ENCODE peak calls at places on chromosomes 3 and 15, in five cellular contexts. Z is DND-41, F is colonic mucosa, P is PC-3, W is HCT116. L is an unnamed sample.
A peak's percentile ranks its signal among the peaks of the same experiment; 100 is the strongest.

GRCh38 chr3:77687545-77687944 is 647.6 kb downstream of the ROBO2 start:
- DNase-seq in P (no peak), Z (no peak), F (no peak), W (no peak), L (no peak)

GRCh38 chr3:41065340-41065739 is 134.0 kb upstream of the CTNNB1 start:
- DNase-seq in Z (no peak), W (no peak), P (no peak), F (no peak), L (no peak)

GRCh38 chr15:56160966-56161365 is 82.7 kb downstream of the RFX7 start:
- DNase-seq in F (no peak), P (no peak), Z (no peak), W (no peak), L (no peak)

GRCh38 chr15:100464256-100464655 is 64.5 kb downstream of the CERS3 start:
- DNase-seq in W (no peak), P (peak; percentile 33), Z (no peak), F (no peak), L (no peak)

GRCh38 chr3:193894121-193894863 is 241.7 kb upstream of the HES1 start:
- DNase-seq in P (no peak), F (peak; percentile 68), W (no peak), Z (no peak), L (no peak)

GRCh38 chr3:99269606-99270355 is 368.3 kb upstream of the DCBLD2 start:
- DNase-seq in Z (no peak), W (no peak), F (no peak), P (no peak), L (no peak)

GRCh38 chr3:191484461-191484860 is 23.5 kb downstream of the PYDC2 start:
- DNase-seq in P (peak; percentile 75), F (no peak), Z (no peak), W (peak; percentile 15), L (no peak)

GRCh38 chr3:105823149-105823866 is 45.5 kb downstream of the CBLB start:
- DNase-seq in W (peak; percentile 70), Z (no peak), F (no peak), P (peak; percentile 90), L (no peak)

GRCh38 chr3:158802399-158803023 is 657 bp downstream of the MFSD1 start:
- DNase-seq in W (no peak), P (no peak), Z (no peak), F (no peak), L (peak; percentile 53)

GRCh38 chr3:174431717-174432116 is 427.4 kb upstream of the NAALADL2 start:
- DNase-seq in W (no peak), Z (no peak), P (peak; percentile 41), F (no peak), L (no peak)

GRCh38 chr3:53473422-53473821 is 21.0 kb upstream of the CACNA1D start:
- DNase-seq in Z (no peak), F (no peak), W (no peak), P (no peak), L (no peak)

GRCh38 chr3:152391671-152392070 is 122.9 kb downstream of the MBNL1 start:
- DNase-seq in W (no peak), Z (no peak), P (no peak), F (no peak), L (no peak)

GRCh38 chr3:110413807-110414748 is 657.5 kb upstream of the NECTIN3 start:
- DNase-seq in F (no peak), Z (no peak), W (no peak), P (peak; percentile 70), L (no peak)

GRCh38 chr15:65579762-65580161 is 31.2 kb downstream of the INTS14 start:
- DNase-seq in W (no peak), Z (no peak), P (no peak), F (no peak), L (no peak)

GRCh38 chr15:66899555-66900350 is 165.6 kb upstream of the SMAD3 start:
- DNase-seq in W (no peak), P (peak; percentile 18), F (no peak), Z (no peak), L (no peak)

GRCh38 chr3:41963823-41964222 is 1.9 kb upstream of the ULK4 start:
- DNase-seq in P (no peak), W (no peak), F (no peak), Z (no peak), L (no peak)

GRCh38 chr15:100631831-100632230 is 29.4 kb downstream of the ASB7 start:
- DNase-seq in F (no peak), Z (no peak), P (no peak), W (no peak), L (no peak)

GRCh38 chr3:127587876-127588275 is 2.7 kb downstream of the TPRA1 start:
- DNase-seq in P (no peak), F (no peak), W (no peak), Z (no peak), L (no peak)
- H3K4me1 ChIP-seq in P (peaks cover 21% of the 10 kb centered on the region), F (peaks cover 7% of the 10 kb centered on the region), W (peaks cover 32% of the 10 kb centered on the region), Z (peaks cover 31% of the 10 kb centered on the region), L (peaks cover 17% of the 10 kb centered on the region)

GRCh38 chr3:16289144-16289889 is 24.3 kb downstream of the OXNAD1 start:
- DNase-seq in P (no peak), F (no peak), W (no peak), Z (no peak), L (no peak)

GRCh38 chr3:16286672-16287604 is 21.9 kb downstream of the OXNAD1 start:
- DNase-seq in P (no peak), W (no peak), F (no peak), Z (no peak), L (no peak)

GRCh38 chr3:16290827-16291196 is 25.8 kb downstream of the OXNAD1 start:
- DNase-seq in Z (no peak), P (no peak), F (no peak), W (no peak), L (peak; percentile 35)

GRCh38 chr3:16290007-16290826 is 25.2 kb downstream of the OXNAD1 start:
- DNase-seq in F (peak; percentile 65), P (peak; percentile 73), W (peak; percentile 24), Z (peak; percentile 74), L (peak; percentile 32)

GRCh38 chr3:16288664-16289063 is 23.7 kb downstream of the OXNAD1 start:
- DNase-seq in P (no peak), F (no peak), Z (peak; percentile 58), W (no peak), L (no peak)
- H3K27ac ChIP-seq in P (no peak overlapping the region), F (no peak overlapping the region), Z (peak overlapping the region; percentile 87), W (no peak overlapping the region), L (no peak overlapping the region)

GRCh38 chr15:59439571-59439970 is 1.6 kb downstream of the FAM81A start:
- DNase-seq in F (no peak), P (no peak), Z (no peak), W (no peak), L (no peak)

GRCh38 chr15:59437777-59438574 is at the start of gene FAM81A:
- DNase-seq in W (peak; percentile 36), P (peak; percentile 68), F (peak; percentile 88), Z (peak; percentile 62), L (peak; percentile 75)

GRCh38 chr15:59436774-59437472 is 1.1 kb upstream of the FAM81A start:
- DNase-seq in W (no peak), P (no peak), F (peak; percentile 28), Z (no peak), L (no peak)

GRCh38 chr15:59437473-59437776 is 561 bp upstream of the FAM81A start:
- DNase-seq in F (peak; percentile 25), Z (no peak), W (no peak), P (no peak), L (no peak)

GRCh38 chr15:59438891-59439290 is 905 bp downstream of the FAM81A start:
- DNase-seq in P (peak; percentile 18), W (no peak), F (peak; percentile 52), Z (no peak), L (no peak)
- H3K9ac ChIP-seq in P (peak overlapping the region; percentile 50), W (peak overlapping the region; percentile 58), F (no peak overlapping the region), Z (no peak overlapping the region), L (no peak overlapping the region)

DNA sequence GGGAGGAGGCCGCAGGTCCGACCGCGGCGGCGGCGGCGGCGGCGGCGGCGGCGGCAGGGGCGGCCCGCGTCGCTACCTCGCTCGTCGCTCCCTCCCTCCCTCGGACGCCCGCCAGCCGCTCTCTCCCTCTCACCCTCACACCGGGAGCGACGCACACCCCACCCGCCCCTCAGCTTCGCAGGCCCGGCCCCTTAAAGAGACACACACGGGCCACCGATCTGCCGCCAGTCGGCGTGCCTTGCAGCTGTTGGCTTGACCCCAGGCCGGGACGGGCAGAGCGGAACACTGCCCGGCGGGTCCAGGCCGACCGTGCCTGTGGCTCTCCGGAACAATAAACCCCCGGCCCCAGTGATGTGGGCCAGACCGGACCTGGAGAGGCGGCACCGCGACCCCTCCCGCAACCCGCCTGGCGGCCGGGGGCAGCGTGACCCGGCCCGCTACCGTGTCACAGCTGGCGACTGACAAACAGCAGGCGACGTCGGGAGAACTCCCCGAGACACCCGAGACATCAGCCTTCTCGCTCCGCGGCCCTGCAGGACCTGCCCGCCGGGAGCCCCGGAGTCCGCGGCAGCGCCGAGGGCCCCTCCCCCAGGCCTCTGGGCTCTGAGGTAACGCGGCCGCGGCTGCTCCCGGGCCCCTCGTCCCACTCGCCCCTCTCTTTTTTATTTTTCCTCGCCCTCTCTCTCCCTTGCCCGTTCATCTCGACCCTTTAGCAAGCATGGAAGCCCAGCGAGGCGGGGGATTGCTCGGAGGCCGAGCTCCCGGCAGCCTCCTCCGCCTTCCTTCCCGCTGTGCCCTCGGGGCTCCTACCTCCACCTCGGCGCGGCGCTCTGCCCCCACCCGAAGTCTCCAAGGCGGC is at the start of gene SETD2:
- DNase-seq in F (peak; percentile 95), P (peak; percentile 93), Z (peak; percentile 90), W (peak; percentile 78), L (peak; percentile 91)
- H3K4me1 ChIP-seq in F (peaks cover 20% of the 10 kb centered on the region), P (peaks cover 15% of the 10 kb centered on the region), Z (peaks cover 43% of the 10 kb centered on the region), W (peaks cover 20% of the 10 kb centered on the region), L (peaks cover 33% of the 10 kb centered on the region)

DNA sequence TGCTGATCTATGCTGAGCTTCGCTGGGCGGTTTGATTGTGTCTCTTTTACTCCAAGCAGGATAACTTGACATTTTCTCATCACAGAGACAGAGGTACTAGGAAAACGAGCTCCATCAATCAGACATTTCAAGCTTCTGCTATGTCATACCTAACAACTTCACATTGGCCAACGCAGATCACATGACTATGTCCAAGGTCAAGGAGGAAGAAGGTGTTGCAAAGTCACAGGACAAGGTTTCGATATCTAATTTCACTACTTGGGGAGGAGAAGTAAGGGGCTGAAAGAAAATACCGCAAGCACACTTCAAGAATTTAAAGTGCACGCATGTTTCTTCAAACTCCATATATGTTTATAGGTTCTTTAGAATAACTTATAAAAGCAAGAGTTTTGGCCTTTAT is 425.8 kb downstream of the CHL1 start:
- DNase-seq in F (no peak), Z (no peak), W (no peak), P (no peak), L (no peak)
- H3K27ac ChIP-seq in F (no peak overlapping the region), Z (no peak overlapping the region), W (no peak overlapping the region), P (no peak overlapping the region), L (no peak overlapping the region)

L was measured in MM.1S.